ENCODE peak calls at places on chromosomes 6 and 20, in four cellular contexts. I is K562, A is SK-N-SH, O is HCT116. Z is an unnamed sample.

GRCh38 chr6:121158924-121159323 is 175.4 kb downstream of the TBC1D32 start:
- DNase-seq in I (no peak), A (no peak), O (no peak), Z (no peak)

GRCh38 chr6:56955171-56956155 is 556 bp downstream of the BEND6 start:
- DNase-seq in A (peak), O (peak), I (peak), Z (peak)

GRCh38 chr6:36127462-36128016 is 2.8 kb upstream of the MAPK13 start:
- DNase-seq in O (no peak), I (peak), A (no peak), Z (peak)

GRCh38 chr20:1446536-1446935 is 20.1 kb downstream of the NSFL1C start:
- DNase-seq in I (no peak), A (no peak), O (no peak), Z (no peak)

GRCh38 chr20:31913431-31914157 is 38.3 kb downstream of the PDRG1 start:
- DNase-seq in A (no peak), O (no peak), I (no peak), Z (no peak)

GRCh38 chr20:1163653-1164052 is 21.1 kb downstream of the TMEM74B start:
- DNase-seq in A (no peak), I (no peak), O (no peak), Z (no peak)

GRCh38 chr6:129683606-129684322 is 26.2 kb downstream of the ARHGAP18 start:
- DNase-seq in I (peak), O (peak), A (peak), Z (peak)

GRCh38 chr6:79384845-79385244 is 150.4 kb upstream of the HMGN3 start:
- DNase-seq in I (no peak), A (no peak), O (no peak), Z (no peak)

GRCh38 chr20:32505723-32506473 is 79.2 kb downstream of the NOL4L start:
- DNase-seq in A (no peak), I (no peak), O (no peak), Z (no peak)

GRCh38 chr6:118506071-118506638 is 41.9 kb upstream of the PLN start:
- DNase-seq in I (peak), O (no peak), A (no peak), Z (no peak)

GRCh38 chr20:3406481-3407425 is 716 bp downstream of the DNAAF9 start:
- DNase-seq in A (peak), O (no peak), I (peak), Z (peak)

GRCh38 chr6:17470209-17470952 is 77.0 kb downstream of the CAP2 start:
- DNase-seq in I (no peak), A (no peak), O (no peak), Z (no peak)

GRCh38 chr6:13355969-13356368 is 27.6 kb upstream of the TBC1D7 start:
- DNase-seq in I (no peak), A (no peak), O (no peak), Z (no peak)

GRCh38 chr6:46217671-46218131 is 46.9 kb upstream of the ENPP5 start:
- DNase-seq in I (no peak), O (no peak), A (no peak), Z (no peak)

GRCh38 chr6:137223370-137224131 is 4.4 kb upstream of the IFNGR1 start:
- DNase-seq in O (no peak), I (no peak), A (no peak), Z (peak)

GRCh38 chr20:46199198-46199597 is 81.1 kb downstream of the CD40 start:
- DNase-seq in O (no peak), A (no peak), I (peak), Z (no peak)

GRCh38 chr20:17833036-17833674 is 133.4 kb downstream of the BANF2 start:
- DNase-seq in O (no peak), I (no peak), A (no peak), Z (no peak)

GRCh38 chr20:60697252-60697651 is 554.8 kb upstream of the CDH4 start:
- DNase-seq in O (no peak), A (no peak), I (no peak), Z (no peak)

GRCh38 chr20:9978395-9979004 is 56.3 kb upstream of the ANKEF1 start:
- DNase-seq in O (peak), I (no peak), A (peak), Z (peak)

GRCh38 chr20:43909211-43909610 is 5.4 kb upstream of the TOX2 start:
- DNase-seq in A (no peak), I (no peak), O (no peak), Z (no peak)

GRCh38 chr20:25237610-25238318 is 10.1 kb upstream of the PYGB start:
- DNase-seq in A (no peak), I (peak), O (peak), Z (peak)

GRCh38 chr6:146154197-146154596 is 125.3 kb downstream of the GRM1 start:
- DNase-seq in O (no peak), A (no peak), I (no peak), Z (no peak)

GRCh38 chr6:161575508-161576254 is 301.8 kb upstream of the AGPAT4 start:
- DNase-seq in A (no peak), O (no peak), I (no peak), Z (no peak)

GRCh38 chr20:53660078-53660909 is 66.7 kb upstream of the ZNF217 start:
- DNase-seq in A (no peak), O (no peak), I (no peak), Z (no peak)

GRCh38 chr20:60694763-60695162 is 557.3 kb upstream of the CDH4 start:
- DNase-seq in I (no peak), A (no peak), O (no peak), Z (no peak)

DNA sequence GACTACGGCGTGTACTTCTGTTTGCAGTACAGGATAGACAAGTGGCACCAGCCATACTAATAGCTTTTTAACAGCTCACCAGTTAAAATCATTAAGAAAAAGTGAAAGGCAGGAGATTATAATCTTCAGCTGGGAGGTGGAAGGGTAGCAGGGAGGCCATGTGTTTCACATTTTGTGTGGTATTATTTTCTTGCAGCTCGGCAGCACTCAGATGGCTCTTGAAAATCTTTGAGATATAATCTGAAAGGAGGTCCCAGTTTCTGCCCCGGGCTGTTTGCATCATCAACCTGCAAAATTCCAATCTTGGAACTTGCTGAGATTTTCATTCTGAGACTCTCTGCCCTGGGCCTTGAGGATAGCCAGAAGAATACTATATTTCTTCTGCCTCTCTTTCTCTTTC is 87.5 kb upstream of the HDAC2 start:
- DNase-seq in A (peak), I (no peak), O (no peak), Z (no peak)
- TF ChIP-seq ELF1 in A (no peak), I (no peak), O (no peak), Z (no peak)

DNA sequence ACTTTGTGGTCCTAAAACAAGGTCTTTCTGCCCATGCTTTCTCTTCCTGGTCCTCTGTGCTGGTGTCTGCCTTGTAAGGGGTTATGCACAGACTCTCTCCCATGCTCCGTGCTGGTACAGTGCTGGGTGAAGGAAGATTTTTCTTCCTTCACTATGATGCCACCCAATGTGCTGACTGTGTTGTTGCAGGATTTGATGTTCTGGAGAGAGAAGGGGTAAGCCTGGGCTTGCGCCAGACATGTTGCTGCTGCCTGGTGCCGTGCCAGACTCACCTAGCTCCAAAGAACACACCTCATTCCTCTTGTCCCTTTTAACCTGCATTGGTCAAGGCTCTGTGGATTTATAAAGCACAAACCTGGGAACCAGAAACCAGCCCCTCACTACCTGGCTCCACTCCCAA is 28.4 kb upstream of the ARMH2 start:
- DNase-seq in I (no peak), A (peak), O (no peak), Z (no peak)
- TF ChIP-seq ELF1 in I (no peak), A (no peak), O (no peak), Z (no peak)

DNA sequence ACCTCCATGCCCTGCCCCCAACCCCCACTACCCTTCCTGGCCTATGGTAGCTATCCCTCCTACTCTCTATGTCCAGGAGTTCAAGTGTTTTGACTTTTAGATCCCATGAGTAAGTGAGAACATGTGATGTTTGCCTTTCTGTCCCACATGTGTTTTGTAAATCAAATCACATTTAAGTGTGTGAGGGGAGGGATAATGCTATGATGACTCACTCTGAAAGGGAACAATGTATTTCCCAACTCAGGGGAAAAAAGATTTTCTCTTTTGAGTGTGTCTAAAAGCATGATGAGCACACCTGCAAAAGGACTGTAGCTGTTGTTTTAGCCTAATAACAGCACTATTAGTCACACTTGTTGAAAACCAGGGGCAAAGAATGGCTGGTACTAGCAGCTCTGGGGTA is 193.7 kb downstream of the GJA10 start:
- DNase-seq in A (no peak), O (no peak), I (no peak), Z (no peak)
- TF ChIP-seq ELF1 in A (no peak), O (no peak), I (no peak), Z (no peak)

GRCh38 chr6:12263403-12263802 is 26.8 kb upstream of the EDN1 start:
- DNase-seq in O (no peak), I (no peak), A (no peak), Z (no peak)

GRCh38 chr6:12269100-12269499 is 21.1 kb upstream of the EDN1 start:
- DNase-seq in A (no peak), I (no peak), O (no peak), Z (no peak)

GRCh38 chr6:12265795-12266194 is 24.4 kb upstream of the EDN1 start:
- DNase-seq in O (no peak), I (no peak), A (no peak), Z (no peak)

GRCh38 chr6:12270551-12271228 is 19.5 kb upstream of the EDN1 start:
- DNase-seq in A (no peak), O (no peak), I (no peak), Z (no peak)

DNA sequence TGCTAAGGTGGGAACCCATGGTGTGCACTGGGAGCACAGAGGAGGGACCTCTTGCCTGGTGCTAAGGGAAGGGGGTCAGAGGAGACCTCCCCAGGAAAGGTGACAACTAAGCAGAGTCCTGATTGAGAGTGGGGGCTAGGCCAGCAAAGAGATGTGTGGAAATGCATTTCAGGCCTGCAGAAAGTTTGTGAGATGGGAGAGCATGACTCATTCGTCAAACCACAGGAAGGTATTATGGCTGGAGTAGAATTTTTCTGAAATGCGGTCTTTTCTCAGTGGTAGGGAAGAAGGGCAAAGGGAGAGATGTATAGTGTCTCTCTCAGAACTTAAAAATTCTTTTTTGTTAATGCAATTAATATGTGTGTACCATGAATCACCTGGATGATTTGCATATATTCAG is 23.6 kb upstream of the EDN1 start:
- DNase-seq in O (no peak), A (no peak), I (no peak), Z (no peak)
- TF ChIP-seq ELF1 in O (no peak), A (no peak), I (no peak), Z (no peak)

GRCh38 chr6:4464638-4465037 is 311.6 kb upstream of the CDYL start:
- DNase-seq in I (no peak), O (no peak), A (no peak), Z (no peak)

GRCh38 chr6:4466260-4466659 is 309.9 kb upstream of the CDYL start:
- DNase-seq in A (no peak), I (no peak), O (no peak), Z (no peak)

GRCh38 chr6:4472222-4472621 is 304.0 kb upstream of the CDYL start:
- DNase-seq in I (no peak), A (no peak), O (no peak), Z (no peak)

GRCh38 chr6:4470698-4471210 is 305.4 kb upstream of the CDYL start:
- DNase-seq in O (no peak), A (no peak), I (no peak), Z (no peak)

GRCh38 chr6:4466769-4467480 is 309.3 kb upstream of the CDYL start:
- DNase-seq in O (no peak), A (no peak), I (no peak), Z (no peak)
- TF ChIP-seq ELF1 in O (no peak), A (no peak), I (no peak), Z (no peak)

DNA sequence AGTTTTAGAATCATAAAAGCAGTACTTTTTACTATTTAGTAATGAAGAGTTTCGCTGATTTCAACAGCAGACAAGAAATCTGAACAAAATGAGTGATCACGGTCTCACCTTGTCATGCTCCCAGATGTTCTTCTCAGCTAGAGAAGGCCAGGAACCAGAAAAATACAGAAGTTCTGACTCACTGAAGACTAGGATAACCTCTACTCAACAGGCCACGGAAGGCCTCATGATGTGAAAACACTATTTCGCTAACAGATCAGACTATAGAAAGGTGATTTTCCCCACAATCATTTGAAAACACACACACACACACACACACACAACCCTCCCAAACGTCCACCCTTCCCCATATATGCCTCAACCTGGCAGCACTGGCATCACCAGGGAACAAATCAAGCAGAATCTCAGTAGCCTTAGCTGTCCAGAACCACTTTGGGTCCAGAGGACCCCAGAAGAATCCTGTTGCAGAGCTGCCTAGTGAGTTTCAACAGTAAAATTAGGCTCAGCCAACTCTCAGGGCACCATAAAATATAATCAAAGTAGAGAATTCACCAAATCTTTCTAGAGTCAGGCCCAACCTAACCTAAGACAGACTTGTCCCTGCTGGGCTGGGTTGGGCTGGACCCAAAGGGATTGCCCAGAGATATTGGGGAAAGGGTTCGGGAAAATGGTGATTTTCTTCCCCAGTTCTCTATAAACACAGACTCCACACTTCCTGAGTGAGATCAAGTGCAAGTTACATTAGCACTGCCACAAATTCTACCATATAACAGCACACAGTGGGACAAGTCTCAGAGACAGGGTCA is 7.9 kb downstream of the EXOC2 start:
- DNase-seq in I (no peak), O (no peak), A (no peak), Z (no peak)
- TF ChIP-seq ELF1 in I (no peak), O (no peak), A (no peak), Z (no peak)

Z was measured in HepG2.